ENCODE peak calls at places on chromosomes 12 and 14, in six cellular contexts. One of them, this sample, is unnamed.

GRCh38 chr14:81416233-81416927 is 16.3 kb upstream of the STON2 start:
- DNase-seq in NCI-H1694 treated with DMSO at 0.1 percent for 48 hours: no peak
- DNase-seq in activated T-helper 1 cell treated with anti-CD3 and anti-CD28 coated beads, Interleukin-2, amount 50 U/mL, for 16 hours: no peak
- DNase-seq in RWPE1: no peak
- DNase-seq in endothelial cell: no peak
- DNase-seq in COLO829: no peak
- DNase-seq in this sample: no peak

GRCh38 chr12:5076761-5077160 is 33.1 kb downstream of the KCNA5 start:
- DNase-seq in COLO829: no peak
- DNase-seq in endothelial cell: no peak
- DNase-seq in RWPE1: no peak
- DNase-seq in NCI-H1694 treated with DMSO at 0.1 percent for 48 hours: no peak
- DNase-seq in activated T-helper 1 cell treated with anti-CD3 and anti-CD28 coated beads, Interleukin-2, amount 50 U/mL, for 16 hours: no peak
- DNase-seq in this sample: no peak

GRCh38 chr12:63400746-63401145 is 249.7 kb upstream of the AVPR1A start:
- DNase-seq in endothelial cell: no peak
- DNase-seq in COLO829: no peak
- DNase-seq in RWPE1: peak
- DNase-seq in activated T-helper 1 cell treated with anti-CD3 and anti-CD28 coated beads, Interleukin-2, amount 50 U/mL, for 16 hours: no peak
- DNase-seq in NCI-H1694 treated with DMSO at 0.1 percent for 48 hours: no peak
- DNase-seq in this sample: no peak

GRCh38 chr12:11958216-11959091 is 112.3 kb upstream of the BCL2L14 start:
- DNase-seq in activated T-helper 1 cell treated with anti-CD3 and anti-CD28 coated beads, Interleukin-2, amount 50 U/mL, for 16 hours: no peak
- DNase-seq in COLO829: no peak
- DNase-seq in endothelial cell: no peak
- DNase-seq in NCI-H1694 treated with DMSO at 0.1 percent for 48 hours: no peak
- DNase-seq in RWPE1: peak
- DNase-seq in this sample: no peak

GRCh38 chr14:69153848-69154208 is 909 bp upstream of the DCAF5 start:
- DNase-seq in endothelial cell: no peak
- DNase-seq in activated T-helper 1 cell treated with anti-CD3 and anti-CD28 coated beads, Interleukin-2, amount 50 U/mL, for 16 hours: no peak
- DNase-seq in NCI-H1694 treated with DMSO at 0.1 percent for 48 hours: no peak
- DNase-seq in RWPE1: no peak
- DNase-seq in COLO829: no peak
- DNase-seq in this sample: no peak

GRCh38 chr12:104623920-104624319 is 167.2 kb downstream of the CHST11 start:
- DNase-seq in endothelial cell: no peak
- DNase-seq in COLO829: no peak
- DNase-seq in NCI-H1694 treated with DMSO at 0.1 percent for 48 hours: no peak
- DNase-seq in RWPE1: no peak
- DNase-seq in activated T-helper 1 cell treated with anti-CD3 and anti-CD28 coated beads, Interleukin-2, amount 50 U/mL, for 16 hours: no peak
- DNase-seq in this sample: no peak

GRCh38 chr14:106842687-106843086 is 1316.3 kb downstream of the TMEM121 start:
- DNase-seq in endothelial cell: no peak
- DNase-seq in activated T-helper 1 cell treated with anti-CD3 and anti-CD28 coated beads, Interleukin-2, amount 50 U/mL, for 16 hours: no peak
- DNase-seq in NCI-H1694 treated with DMSO at 0.1 percent for 48 hours: no peak
- DNase-seq in COLO829: no peak
- DNase-seq in RWPE1: no peak
- DNase-seq in this sample: no peak

GRCh38 chr14:60249321-60250251 is 565 bp downstream of the PPM1A start:
- DNase-seq in endothelial cell: peak
- DNase-seq in COLO829: peak
- DNase-seq in RWPE1: peak
- DNase-seq in activated T-helper 1 cell treated with anti-CD3 and anti-CD28 coated beads, Interleukin-2, amount 50 U/mL, for 16 hours: peak
- DNase-seq in NCI-H1694 treated with DMSO at 0.1 percent for 48 hours: peak
- DNase-seq in this sample: peak

GRCh38 chr14:100304825-100305445 is 1.3 kb downstream of the SLC25A29 start:
- DNase-seq in COLO829: no peak
- DNase-seq in NCI-H1694 treated with DMSO at 0.1 percent for 48 hours: peak
- DNase-seq in RWPE1: peak
- DNase-seq in activated T-helper 1 cell treated with anti-CD3 and anti-CD28 coated beads, Interleukin-2, amount 50 U/mL, for 16 hours: no peak
- DNase-seq in endothelial cell: no peak
- DNase-seq in this sample: peak

GRCh38 chr12:92921877-92922276 is 7.2 kb downstream of the EEA1 start:
- DNase-seq in NCI-H1694 treated with DMSO at 0.1 percent for 48 hours: no peak
- DNase-seq in endothelial cell: no peak
- DNase-seq in COLO829: no peak
- DNase-seq in activated T-helper 1 cell treated with anti-CD3 and anti-CD28 coated beads, Interleukin-2, amount 50 U/mL, for 16 hours: no peak
- DNase-seq in RWPE1: no peak
- DNase-seq in this sample: no peak

GRCh38 chr12:91009319-91009950 is 4.7 kb upstream of the EPYC start:
- DNase-seq in COLO829: no peak
- DNase-seq in activated T-helper 1 cell treated with anti-CD3 and anti-CD28 coated beads, Interleukin-2, amount 50 U/mL, for 16 hours: no peak
- DNase-seq in NCI-H1694 treated with DMSO at 0.1 percent for 48 hours: no peak
- DNase-seq in endothelial cell: no peak
- DNase-seq in RWPE1: no peak
- DNase-seq in this sample: no peak

GRCh38 chr12:96036765-96037455 is 1.5 kb upstream of the LTA4H start:
- DNase-seq in activated T-helper 1 cell treated with anti-CD3 and anti-CD28 coated beads, Interleukin-2, amount 50 U/mL, for 16 hours: no peak
- DNase-seq in NCI-H1694 treated with DMSO at 0.1 percent for 48 hours: no peak
- DNase-seq in COLO829: no peak
- DNase-seq in RWPE1: peak
- DNase-seq in endothelial cell: no peak
- DNase-seq in this sample: no peak

GRCh38 chr12:103960567-103961227 is 5.0 kb upstream of the TDG start:
- DNase-seq in RWPE1: no peak
- DNase-seq in activated T-helper 1 cell treated with anti-CD3 and anti-CD28 coated beads, Interleukin-2, amount 50 U/mL, for 16 hours: no peak
- DNase-seq in NCI-H1694 treated with DMSO at 0.1 percent for 48 hours: no peak
- DNase-seq in endothelial cell: no peak
- DNase-seq in COLO829: no peak
- DNase-seq in this sample: no peak

GRCh38 chr14:65927871-65928270 is 515.3 kb downstream of the FUT8 start:
- DNase-seq in endothelial cell: no peak
- DNase-seq in activated T-helper 1 cell treated with anti-CD3 and anti-CD28 coated beads, Interleukin-2, amount 50 U/mL, for 16 hours: peak
- DNase-seq in COLO829: no peak
- DNase-seq in NCI-H1694 treated with DMSO at 0.1 percent for 48 hours: no peak
- DNase-seq in RWPE1: no peak
- DNase-seq in this sample: no peak

GRCh38 chr14:70713096-70713875 is 71.6 kb downstream of the TTC9 start:
- DNase-seq in endothelial cell: no peak
- DNase-seq in RWPE1: no peak
- DNase-seq in NCI-H1694 treated with DMSO at 0.1 percent for 48 hours: no peak
- DNase-seq in COLO829: no peak
- DNase-seq in activated T-helper 1 cell treated with anti-CD3 and anti-CD28 coated beads, Interleukin-2, amount 50 U/mL, for 16 hours: no peak
- DNase-seq in this sample: no peak

GRCh38 chr12:126784328-126784921 is 1482.5 kb upstream of the TMEM132C start:
- DNase-seq in endothelial cell: no peak
- DNase-seq in COLO829: peak
- DNase-seq in activated T-helper 1 cell treated with anti-CD3 and anti-CD28 coated beads, Interleukin-2, amount 50 U/mL, for 16 hours: no peak
- DNase-seq in RWPE1: peak
- DNase-seq in NCI-H1694 treated with DMSO at 0.1 percent for 48 hours: no peak
- DNase-seq in this sample: peak

GRCh38 chr12:28899951-28900350 is 249.1 kb upstream of the FAR2 start:
- DNase-seq in COLO829: no peak
- DNase-seq in NCI-H1694 treated with DMSO at 0.1 percent for 48 hours: no peak
- DNase-seq in RWPE1: peak
- DNase-seq in activated T-helper 1 cell treated with anti-CD3 and anti-CD28 coated beads, Interleukin-2, amount 50 U/mL, for 16 hours: no peak
- DNase-seq in endothelial cell: no peak
- DNase-seq in this sample: no peak

GRCh38 chr12:87529386-87529785 is 499.8 kb downstream of the C12orf50 start:
- DNase-seq in NCI-H1694 treated with DMSO at 0.1 percent for 48 hours: no peak
- DNase-seq in endothelial cell: no peak
- DNase-seq in COLO829: no peak
- DNase-seq in activated T-helper 1 cell treated with anti-CD3 and anti-CD28 coated beads, Interleukin-2, amount 50 U/mL, for 16 hours: no peak
- DNase-seq in RWPE1: no peak
- DNase-seq in this sample: no peak

GRCh38 chr12:124428136-124428791 is 133.4 kb downstream of the RFLNA start:
- DNase-seq in NCI-H1694 treated with DMSO at 0.1 percent for 48 hours: peak
- DNase-seq in RWPE1: no peak
- DNase-seq in endothelial cell: no peak
- DNase-seq in COLO829: no peak
- DNase-seq in activated T-helper 1 cell treated with anti-CD3 and anti-CD28 coated beads, Interleukin-2, amount 50 U/mL, for 16 hours: no peak
- DNase-seq in this sample: peak